ENCODE peak calls at places on chromosomes 13 and 19, in seven cellular contexts. One of them, this sample, is unnamed.

GRCh38 chr19:43765109-43765876 is 10.5 kb upstream of the SMG9 start:
- DNase-seq in body of pancreas: peak; percentile 28
- DNase-seq in Peyer's patch: peak; percentile 80
- DNase-seq in uterus: peak; percentile 39
- DNase-seq in IMR-90: peak; percentile 97
- DNase-seq in testis: no peak
- DNase-seq in esophagus squamous epithelium: no peak
- DNase-seq in this sample: peak; percentile 93

GRCh38 chr13:98981596-98982195 is 3.8 kb upstream of the DOCK9 start:
- DNase-seq in body of pancreas: no peak
- DNase-seq in Peyer's patch: no peak
- DNase-seq in uterus: no peak
- DNase-seq in IMR-90: no peak
- DNase-seq in testis: no peak
- DNase-seq in esophagus squamous epithelium: no peak
- DNase-seq in this sample: no peak

GRCh38 chr13:77985866-77986636 is 67.4 kb upstream of the EDNRB start:
- DNase-seq in body of pancreas: no peak
- DNase-seq in Peyer's patch: no peak
- DNase-seq in uterus: no peak
- DNase-seq in IMR-90: no peak
- DNase-seq in testis: no peak
- DNase-seq in esophagus squamous epithelium: no peak
- DNase-seq in this sample: no peak

GRCh38 chr19:7513809-7514642 is 1.9 kb upstream of the ZNF358 start:
- DNase-seq in body of pancreas: no peak
- DNase-seq in Peyer's patch: no peak
- DNase-seq in uterus: no peak
- DNase-seq in IMR-90: no peak
- DNase-seq in testis: no peak
- DNase-seq in esophagus squamous epithelium: no peak
- DNase-seq in this sample: no peak

GRCh38 chr13:24076124-24076523 is 84.4 kb upstream of the SPATA13 start:
- DNase-seq in body of pancreas: peak; percentile 86
- DNase-seq in Peyer's patch: no peak
- DNase-seq in uterus: no peak
- DNase-seq in IMR-90: no peak
- DNase-seq in testis: no peak
- DNase-seq in esophagus squamous epithelium: no peak
- DNase-seq in this sample: peak; percentile 24

GRCh38 chr19:39970424-39970673 is 616 bp upstream of the PSMC4 start:
- DNase-seq in body of pancreas: no peak
- DNase-seq in Peyer's patch: no peak
- DNase-seq in uterus: no peak
- DNase-seq in IMR-90: no peak
- DNase-seq in testis: no peak
- DNase-seq in esophagus squamous epithelium: no peak
- DNase-seq in this sample: no peak

GRCh38 chr13:79404985-79405384 is 1.1 kb downstream of the RBM26 start:
- DNase-seq in body of pancreas: no peak
- DNase-seq in Peyer's patch: peak; percentile 18
- DNase-seq in uterus: no peak
- DNase-seq in IMR-90: no peak
- DNase-seq in testis: no peak
- DNase-seq in esophagus squamous epithelium: no peak
- DNase-seq in this sample: no peak

GRCh38 chr19:7519411-7520130 is 2.9 kb upstream of the MCOLN1 start:
- DNase-seq in body of pancreas: no peak
- DNase-seq in Peyer's patch: no peak
- DNase-seq in uterus: no peak
- DNase-seq in IMR-90: no peak
- DNase-seq in testis: no peak
- DNase-seq in esophagus squamous epithelium: no peak
- DNase-seq in this sample: no peak

GRCh38 chr13:33236021-33236420 is 49.5 kb downstream of the STARD13 start:
- DNase-seq in body of pancreas: no peak
- DNase-seq in Peyer's patch: no peak
- DNase-seq in uterus: no peak
- DNase-seq in IMR-90: peak; percentile 80
- DNase-seq in testis: no peak
- DNase-seq in esophagus squamous epithelium: no peak
- DNase-seq in this sample: no peak

GRCh38 chr13:33016414-33017409 is at the start of gene KL:
- DNase-seq in body of pancreas: peak; percentile 14
- DNase-seq in Peyer's patch: no peak
- DNase-seq in uterus: peak; percentile 25
- DNase-seq in IMR-90: no peak
- DNase-seq in testis: peak; percentile 16
- DNase-seq in esophagus squamous epithelium: no peak
- DNase-seq in this sample: peak; percentile 7

GRCh38 chr13:39602614-39603366 is at the start of gene LHFPL6:
- DNase-seq in body of pancreas: peak; percentile 79
- DNase-seq in Peyer's patch: peak; percentile 34
- DNase-seq in uterus: peak; percentile 86
- DNase-seq in IMR-90: peak; percentile 77
- DNase-seq in testis: peak; percentile 90
- DNase-seq in esophagus squamous epithelium: no peak
- DNase-seq in this sample: peak; percentile 74

GRCh38 chr13:110422913-110423688 is 116.0 kb downstream of the COL4A2 start:
- DNase-seq in body of pancreas: no peak
- DNase-seq in Peyer's patch: no peak
- DNase-seq in uterus: no peak
- DNase-seq in IMR-90: no peak
- DNase-seq in testis: no peak
- DNase-seq in esophagus squamous epithelium: no peak
- DNase-seq in this sample: no peak

GRCh38 chr13:74966814-74967213 is 515.2 kb downstream of the TBC1D4 start:
- DNase-seq in body of pancreas: no peak
- DNase-seq in Peyer's patch: no peak
- DNase-seq in uterus: no peak
- DNase-seq in IMR-90: no peak
- DNase-seq in testis: no peak
- DNase-seq in esophagus squamous epithelium: no peak
- DNase-seq in this sample: no peak

GRCh38 chr19:16912780-16913179 is 24.0 kb downstream of the F2RL3 start:
- DNase-seq in body of pancreas: no peak
- DNase-seq in Peyer's patch: no peak
- DNase-seq in uterus: no peak
- DNase-seq in IMR-90: no peak
- DNase-seq in testis: no peak
- DNase-seq in esophagus squamous epithelium: no peak
- DNase-seq in this sample: no peak

GRCh38 chr19:5360003-5360820 is 19.6 kb upstream of the PTPRS start:
- DNase-seq in body of pancreas: no peak
- DNase-seq in Peyer's patch: no peak
- DNase-seq in uterus: no peak
- DNase-seq in IMR-90: peak; percentile 29
- DNase-seq in testis: no peak
- DNase-seq in esophagus squamous epithelium: no peak
- DNase-seq in this sample: no peak

GRCh38 chr19:18170714-18171255 is 2.8 kb upstream of the IFI30 start:
- DNase-seq in body of pancreas: no peak
- DNase-seq in Peyer's patch: peak; percentile 70
- DNase-seq in uterus: no peak
- DNase-seq in IMR-90: no peak
- DNase-seq in testis: peak; percentile 59
- DNase-seq in esophagus squamous epithelium: no peak
- DNase-seq in this sample: peak; percentile 56

GRCh38 chr19:29943615-29944014 is 1.6 kb downstream of the URI1 start:
- DNase-seq in body of pancreas: no peak
- DNase-seq in Peyer's patch: no peak
- DNase-seq in uterus: no peak
- DNase-seq in IMR-90: no peak
- DNase-seq in testis: no peak
- DNase-seq in esophagus squamous epithelium: no peak
- DNase-seq in this sample: peak; percentile 21

GRCh38 chr13:102799544-102800144 is 725 bp downstream of the BIVM start:
- DNase-seq in body of pancreas: peak; percentile 38
- DNase-seq in Peyer's patch: no peak
- DNase-seq in uterus: no peak
- DNase-seq in IMR-90: peak; percentile 5
- DNase-seq in testis: peak; percentile 19
- DNase-seq in esophagus squamous epithelium: no peak
- DNase-seq in this sample: peak; percentile 32

GRCh38 chr19:18670313-18670712 is 13.2 kb upstream of the CRTC1 start:
- DNase-seq in body of pancreas: no peak
- DNase-seq in Peyer's patch: no peak
- DNase-seq in uterus: peak; percentile 65
- DNase-seq in IMR-90: no peak
- DNase-seq in testis: no peak
- DNase-seq in esophagus squamous epithelium: no peak
- DNase-seq in this sample: no peak

GRCh38 chr13:47279956-47280355 is 383.1 kb upstream of the HTR2A start:
- DNase-seq in body of pancreas: no peak
- DNase-seq in Peyer's patch: no peak
- DNase-seq in uterus: no peak
- DNase-seq in IMR-90: no peak
- DNase-seq in testis: no peak
- DNase-seq in esophagus squamous epithelium: no peak
- DNase-seq in this sample: no peak

GRCh38 chr19:6071103-6071485 is 39.2 kb downstream of the RFX2 start:
- DNase-seq in body of pancreas: no peak
- DNase-seq in Peyer's patch: no peak
- DNase-seq in uterus: no peak
- DNase-seq in IMR-90: peak; percentile 78
- DNase-seq in testis: no peak
- DNase-seq in esophagus squamous epithelium: no peak
- DNase-seq in this sample: no peak

GRCh38 chr19:49453757-49454248 is 778 bp downstream of the ALDH16A1 start:
- DNase-seq in body of pancreas: no peak
- DNase-seq in Peyer's patch: no peak
- DNase-seq in uterus: no peak
- DNase-seq in IMR-90: no peak
- DNase-seq in testis: no peak
- DNase-seq in esophagus squamous epithelium: no peak
- DNase-seq in this sample: no peak

GRCh38 chr13:77699059-77699680 is 1.7 kb downstream of the SLAIN1 start:
- DNase-seq in body of pancreas: no peak
- DNase-seq in Peyer's patch: no peak
- DNase-seq in uterus: no peak
- DNase-seq in IMR-90: no peak
- DNase-seq in testis: no peak
- DNase-seq in esophagus squamous epithelium: no peak
- DNase-seq in this sample: no peak

GRCh38 chr13:54934121-54934520 is 1905.5 kb downstream of the OLFM4 start:
- DNase-seq in body of pancreas: no peak
- DNase-seq in Peyer's patch: no peak
- DNase-seq in uterus: no peak
- DNase-seq in IMR-90: no peak
- DNase-seq in testis: no peak
- DNase-seq in esophagus squamous epithelium: no peak
- DNase-seq in this sample: no peak

GRCh38 chr19:49161987-49162386 is 4.4 kb downstream of the TRPM4 start:
- DNase-seq in body of pancreas: no peak
- DNase-seq in Peyer's patch: no peak
- DNase-seq in uterus: no peak
- DNase-seq in IMR-90: peak; percentile 63
- DNase-seq in testis: no peak
- DNase-seq in esophagus squamous epithelium: no peak
- DNase-seq in this sample: no peak

GRCh38 chr19:53883231-53883661 is 1.2 kb downstream of the PRKCG start:
- DNase-seq in body of pancreas: no peak
- DNase-seq in Peyer's patch: no peak
- DNase-seq in uterus: no peak
- DNase-seq in IMR-90: no peak
- DNase-seq in testis: no peak
- DNase-seq in esophagus squamous epithelium: no peak
- DNase-seq in this sample: no peak

DNA sequence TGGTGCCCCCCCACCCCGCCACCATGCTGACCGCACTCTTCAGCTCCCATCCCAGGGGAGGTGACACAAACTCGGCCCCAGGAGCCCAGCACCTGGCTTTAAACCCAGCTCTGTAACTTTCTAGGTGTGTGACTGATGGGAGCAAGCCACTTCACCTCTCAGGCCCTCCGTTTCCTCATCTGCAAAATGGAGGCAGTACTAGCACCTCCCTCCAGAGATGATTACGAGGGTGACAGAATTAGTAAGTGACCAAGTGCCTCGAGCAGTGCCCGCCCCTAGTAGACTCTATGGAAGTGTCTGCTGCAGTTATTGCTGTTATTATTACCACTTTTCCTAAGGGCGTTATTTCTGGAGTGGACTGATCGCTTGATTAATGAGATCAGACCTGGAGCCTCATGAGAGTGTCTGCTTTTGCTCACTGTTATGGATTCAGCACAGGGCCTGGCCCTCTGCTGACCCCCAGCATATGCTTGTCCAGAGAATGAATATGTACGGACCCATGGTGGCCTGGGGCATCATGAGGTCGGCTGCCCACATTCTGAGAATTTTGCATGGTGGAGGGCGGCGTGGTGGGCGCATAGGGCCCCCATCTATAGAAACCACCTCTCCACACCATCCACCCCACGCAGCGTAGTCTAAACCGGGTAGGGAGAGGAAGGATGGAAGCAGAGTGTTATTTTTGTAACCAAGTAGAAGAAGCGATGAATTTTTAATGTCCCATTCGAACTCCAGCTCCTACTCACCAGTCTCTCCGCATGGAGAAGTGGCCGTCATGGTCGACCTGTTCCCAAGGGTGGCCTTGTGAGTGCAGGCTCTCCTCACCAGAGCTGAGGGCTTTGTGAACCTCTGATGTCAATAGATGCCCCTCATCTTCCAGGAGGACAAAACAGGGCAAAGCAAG is 48.2 kb downstream of the CAPN12 start:
- DNase-seq in body of pancreas: no peak
- DNase-seq in Peyer's patch: no peak
- DNase-seq in uterus: no peak
- DNase-seq in IMR-90: no peak
- DNase-seq in testis: no peak
- DNase-seq in esophagus squamous epithelium: no peak
- DNase-seq in this sample: no peak
- H3K27ac ChIP-seq in body of pancreas: peak overlapping the region; percentile 98
- H3K27ac ChIP-seq in Peyer's patch: peak overlapping the region; percentile 96
- H3K27ac ChIP-seq in uterus: peak overlapping the region; percentile 95
- H3K27ac ChIP-seq in IMR-90: no peak overlapping the region
- H3K27ac ChIP-seq in testis: no peak overlapping the region
- H3K27ac ChIP-seq in esophagus squamous epithelium: peak overlapping the region; percentile 99
- H3K27ac ChIP-seq in this sample: peak overlapping the region; percentile 93

GRCh38 chr19:35328851-35329285 is at the start of gene CD22:
- DNase-seq in body of pancreas: no peak
- DNase-seq in Peyer's patch: peak; percentile 77
- DNase-seq in uterus: no peak
- DNase-seq in IMR-90: no peak
- DNase-seq in testis: no peak
- DNase-seq in esophagus squamous epithelium: no peak
- DNase-seq in this sample: no peak
- TF ChIP-seq POLR2A in body of pancreas: no peak
- TF ChIP-seq POLR2A in Peyer's patch: no peak
- TF ChIP-seq POLR2A in uterus: no peak
- TF ChIP-seq POLR2A in IMR-90: no peak
- TF ChIP-seq POLR2A in testis: no peak
- TF ChIP-seq POLR2A in esophagus squamous epithelium: no peak
- TF ChIP-seq POLR2A in this sample: no peak

GRCh38 chr19:11887618-11888531 is at the start of gene ZNF69:
- DNase-seq in body of pancreas: peak; percentile 96
- DNase-seq in Peyer's patch: peak; percentile 92
- DNase-seq in uterus: peak; percentile 75
- DNase-seq in IMR-90: peak; percentile 62
- DNase-seq in testis: peak; percentile 97
- DNase-seq in esophagus squamous epithelium: no peak
- DNase-seq in this sample: peak; percentile 91
- H3K27ac ChIP-seq in body of pancreas: peak within 1 kb of the TSS; percentile 95
- H3K27ac ChIP-seq in Peyer's patch: peak within 1 kb of the TSS; percentile 87
- H3K27ac ChIP-seq in uterus: peak within 1 kb of the TSS; percentile 80
- H3K27ac ChIP-seq in IMR-90: peak within 1 kb of the TSS; percentile 73
- H3K27ac ChIP-seq in testis: peak within 1 kb of the TSS; percentile 44
- H3K27ac ChIP-seq in esophagus squamous epithelium: peak within 1 kb of the TSS; percentile 83
- H3K27ac ChIP-seq in this sample: peak within 1 kb of the TSS; percentile 80

GRCh38 chr19:50792246-50792851 is 2.1 kb downstream of the ACP4 start:
- DNase-seq in body of pancreas: no peak
- DNase-seq in Peyer's patch: no peak
- DNase-seq in uterus: no peak
- DNase-seq in IMR-90: no peak
- DNase-seq in testis: no peak
- DNase-seq in esophagus squamous epithelium: no peak
- DNase-seq in this sample: no peak
- TF ChIP-seq POLR2A in body of pancreas: no peak
- TF ChIP-seq POLR2A in Peyer's patch: no peak
- TF ChIP-seq POLR2A in uterus: no peak
- TF ChIP-seq POLR2A in IMR-90: no peak
- TF ChIP-seq POLR2A in testis: no peak
- TF ChIP-seq POLR2A in esophagus squamous epithelium: no peak
- TF ChIP-seq POLR2A in this sample: no peak

This sample was measured in adrenal gland.